ENCODE peak calls at places on chromosome 2, in four cellular contexts. E is CD4-positive, alpha-beta T cell; P is SJSA1; Q is DMS153. A is an unnamed sample.
A peak's percentile ranks its signal among the peaks of the same experiment; 100 is the strongest.

GRCh38 chr2:62713837-62714236 is 8.3 kb downstream of the EHBP1 start:
- DNase-seq in P (no peak), Q (no peak), E (no peak), A (no peak)

GRCh38 chr2:187514930-187515329 is 39.3 kb downstream of the TFPI start:
- DNase-seq in Q (no peak), E (no peak), P (no peak), A (no peak)

GRCh38 chr2:97267411-97268074 is 154.6 kb downstream of the ANKRD36 start:
- DNase-seq in P (peak; percentile 45), Q (no peak), E (no peak), A (no peak)

GRCh38 chr2:121529439-121530209 is 1.1 kb upstream of the RNU4ATAC start:
- DNase-seq in Q (peak; percentile 38), P (peak; percentile 80), E (peak; percentile 3), A (peak; percentile 54)

GRCh38 chr2:56589194-56589593 is 405.4 kb downstream of the CCDC85A start:
- DNase-seq in E (no peak), Q (no peak), P (no peak), A (no peak)

GRCh38 chr2:64175419-64176197 is 31.4 kb upstream of the PELI1 start:
- DNase-seq in Q (no peak), E (no peak), P (no peak), A (no peak)

GRCh38 chr2:207499114-207499513 is 30.6 kb upstream of the CREB1 start:
- DNase-seq in P (no peak), E (no peak), Q (no peak), A (no peak)

GRCh38 chr2:20665261-20666113 is 1.5 kb upstream of the GDF7 start:
- DNase-seq in P (no peak), E (no peak), Q (no peak), A (no peak)

GRCh38 chr2:144513388-144514100 is 6.4 kb downstream of the ZEB2 start:
- DNase-seq in Q (no peak), E (no peak), P (peak; percentile 68), A (no peak)

GRCh38 chr2:95299961-95300360 is 2.8 kb downstream of the KCNIP3 start:
- DNase-seq in P (no peak), Q (no peak), E (no peak), A (no peak)

GRCh38 chr2:138720035-138720589 is 60.1 kb downstream of the NXPH2 start:
- DNase-seq in E (no peak), Q (no peak), P (no peak), A (no peak)

GRCh38 chr2:233489143-233489542 is 77.4 kb downstream of the USP40 start:
- DNase-seq in E (no peak), Q (no peak), P (no peak), A (no peak)

GRCh38 chr2:181812106-181812745 is 79.3 kb upstream of the ITPRID2 start:
- DNase-seq in P (no peak), E (no peak), Q (no peak), A (no peak)

GRCh38 chr2:8481463-8482009 is 200.3 kb upstream of the ID2 start:
- DNase-seq in E (no peak), Q (no peak), P (no peak), A (no peak)

GRCh38 chr2:27152796-27153464 is 4.1 kb downstream of the TCF23 start:
- DNase-seq in P (no peak), E (no peak), Q (peak; percentile 76), A (no peak)

GRCh38 chr2:205686231-205687017 is 4.1 kb downstream of the NRP2 start:
- DNase-seq in Q (no peak), E (no peak), P (no peak), A (no peak)

GRCh38 chr2:112239862-112240261 is 15.0 kb downstream of the ZC3H8 start:
- DNase-seq in Q (no peak), P (no peak), E (no peak), A (no peak)

GRCh38 chr2:60958800-60959199 is 58.7 kb upstream of the PEX13 start:
- DNase-seq in Q (no peak), P (no peak), E (no peak), A (no peak)

GRCh38 chr2:126890962-126891450 is 7.7 kb upstream of the TEX51 start:
- DNase-seq in P (peak; percentile 17), E (no peak), Q (no peak), A (no peak)

GRCh38 chr2:73085691-73086090 is 14.2 kb upstream of the SFXN5 start:
- DNase-seq in P (peak; percentile 85), Q (peak; percentile 15), E (peak; percentile 78), A (no peak)

GRCh38 chr2:187976259-187976658 is 315.4 kb upstream of the GULP1 start:
- DNase-seq in E (no peak), Q (no peak), P (no peak), A (no peak)

GRCh38 chr2:1613731-1614354 is 130.5 kb downstream of the PXDN start:
- DNase-seq in E (no peak), Q (no peak), P (no peak), A (no peak)

A was measured in HS-27A.